ENCODE peak calls at places on chromosomes 3 and 15, in ten cellular contexts. W is NT2/D1; Z is Peyer's patch; G is mesenchymal stem cell; U is adrenal gland; H is mammary epithelial cell; Y is CD4-positive, CD25-positive, alpha-beta regulatory T cell; E is lung; M is kidney; B is right atrium auricular region. A is an unnamed sample. For H3K9me3, the result is how much of the 10 kb centered on the place peaks cover.

GRCh38 chr3:44058022-44058867 is 183.4 kb upstream of the TOPAZ1 start:
- DNase-seq in H (peak), E (no peak), Y (no peak), W (no peak), B (no peak), Z (peak), M (peak), G (peak), U (no peak), A (no peak)

GRCh38 chr15:49789436-49789835 is 168.6 kb downstream of the DTWD1 start:
- DNase-seq in U (no peak), H (no peak), E (no peak), M (no peak), Z (no peak), Y (no peak), B (no peak), G (no peak), W (no peak), A (no peak)

GRCh38 chr3:143465638-143466037 is 346.1 kb downstream of the CHST2 start:
- DNase-seq in Z (no peak), W (no peak), H (no peak), G (no peak), B (no peak), E (no peak), M (no peak), U (no peak), Y (no peak), A (no peak)

GRCh38 chr3:66401578-66402382 is 99.0 kb downstream of the LRIG1 start:
- DNase-seq in U (no peak), W (no peak), Z (no peak), G (no peak), E (no peak), M (no peak), B (no peak), H (no peak), Y (no peak), A (no peak)

GRCh38 chr3:123275691-123276090 is 73.9 kb downstream of the SEC22A start:
- DNase-seq in G (no peak), Z (no peak), W (no peak), E (no peak), H (no peak), M (no peak), U (no peak), B (no peak), Y (no peak), A (no peak)

GRCh38 chr15:30882861-30883433 is 20.8 kb upstream of the FAN1 start:
- DNase-seq in G (no peak), M (no peak), H (no peak), E (no peak), B (no peak), U (no peak), Z (no peak), W (no peak), Y (no peak), A (no peak)

GRCh38 chr3:151403246-151403645 is 18.7 kb upstream of the P2RY12 start:
- DNase-seq in G (no peak), B (no peak), Z (no peak), H (peak), W (no peak), Y (no peak), U (no peak), M (no peak), E (no peak), A (no peak)

GRCh38 chr3:194224536-194224935 is 88.6 kb downstream of the HES1 start:
- DNase-seq in W (no peak), H (no peak), Z (no peak), B (peak), U (no peak), Y (no peak), G (no peak), E (no peak), M (no peak), A (no peak)

GRCh38 chr3:174821477-174821876 is 37.7 kb upstream of the NAALADL2 start:
- DNase-seq in E (no peak), B (no peak), U (no peak), M (no peak), W (no peak), Y (no peak), G (peak), Z (no peak), H (no peak), A (no peak)

GRCh38 chr15:49301562-49301961 is 121.5 kb upstream of the FGF7 start:
- DNase-seq in W (no peak), Z (no peak), G (no peak), Y (no peak), B (no peak), U (no peak), E (no peak), H (peak), M (no peak), A (no peak)

GRCh38 chr15:39782441-39783138 is at the start of gene FSIP1:
- DNase-seq in Z (peak), B (peak), U (peak), M (peak), Y (peak), E (peak), W (peak), G (peak), H (peak), A (peak)

GRCh38 chr3:197006446-197006845 is 23.2 kb downstream of the MELTF start:
- DNase-seq in Z (no peak), B (no peak), H (no peak), W (no peak), E (no peak), U (no peak), G (no peak), M (peak), Y (no peak), A (no peak)

GRCh38 chr3:132161608-132162007 is 126.8 kb upstream of the CPNE4 start:
- DNase-seq in B (no peak), W (no peak), U (no peak), E (no peak), Y (no peak), Z (no peak), G (no peak), H (no peak), M (no peak), A (no peak)

GRCh38 chr3:34683851-34684250 is 885.4 kb downstream of the PDCD6IP start:
- DNase-seq in Y (no peak), U (peak), W (peak), Z (peak), G (peak), M (no peak), B (peak), E (peak), H (peak), A (no peak)

GRCh38 chr3:66588340-66588847 is 87.6 kb upstream of the LRIG1 start:
- DNase-seq in M (no peak), W (no peak), H (peak), U (no peak), Y (no peak), B (no peak), G (peak), E (no peak), Z (no peak), A (no peak)

GRCh38 chr15:39455502-39455991 is 125.3 kb upstream of the THBS1 start:
- DNase-seq in Y (no peak), B (no peak), Z (no peak), E (no peak), U (no peak), W (no peak), M (no peak), H (peak), G (peak), A (no peak)

GRCh38 chr3:161977063-161977462 is 480.5 kb downstream of the OTOL1 start:
- DNase-seq in W (no peak), M (no peak), B (no peak), G (peak), Y (no peak), E (no peak), U (no peak), H (peak), Z (no peak), A (no peak)

GRCh38 chr3:127588675-127589577 is 1.6 kb downstream of the TPRA1 start:
- DNase-seq in Z (no peak), B (no peak), W (no peak), H (peak), U (no peak), E (no peak), G (peak), Y (no peak), M (no peak), A (no peak)

GRCh38 chr15:79897380-79897678 is 515 bp upstream of the MTHFS start:
- DNase-seq in G (no peak), H (no peak), Y (no peak), U (no peak), W (no peak), Z (no peak), E (no peak), M (no peak), B (no peak), A (no peak)

GRCh38 chr15:65896231-65896630 is 26.9 kb downstream of the RAB11A start:
- DNase-seq in U (no peak), M (no peak), E (no peak), G (no peak), Z (no peak), W (no peak), B (no peak), H (no peak), Y (no peak), A (no peak)

GRCh38 chr15:45535486-45536042 is 13.0 kb upstream of the SLC30A4 start:
- DNase-seq in E (no peak), G (no peak), Z (no peak), B (no peak), U (no peak), Y (no peak), W (no peak), M (no peak), H (no peak), A (no peak)

GRCh38 chr3:124137264-124137663 is 145.3 kb upstream of the ROPN1 start:
- DNase-seq in W (no peak), H (peak), U (no peak), Y (no peak), M (no peak), E (no peak), B (no peak), Z (no peak), G (no peak), A (no peak)

GRCh38 chr3:137509354-137510045 is 254.6 kb upstream of the SOX14 start:
- DNase-seq in M (no peak), H (no peak), Y (no peak), G (no peak), Z (no peak), E (no peak), W (no peak), U (no peak), B (no peak), A (no peak)

GRCh38 chr3:132556467-132557159 is 40.5 kb upstream of the ACKR4 start:
- DNase-seq in M (no peak), H (no peak), U (no peak), W (no peak), B (no peak), Y (no peak), E (no peak), Z (no peak), G (no peak), A (no peak)

GRCh38 chr3:108333951-108334350 is 37.6 kb downstream of the HHLA2 start:
- DNase-seq in M (no peak), U (no peak), E (no peak), H (no peak), Z (no peak), G (no peak), W (no peak), Y (no peak), B (no peak), A (no peak)

GRCh38 chr3:99855900-99856299 is 38.2 kb downstream of the CMSS1 start:
- DNase-seq in H (no peak), G (no peak), Z (no peak), M (no peak), E (no peak), Y (no peak), W (no peak), U (no peak), B (no peak), A (no peak)

GRCh38 chr15:63462053-63462452 is 42.3 kb upstream of the USP3 start:
- DNase-seq in Y (no peak), G (peak), H (no peak), E (no peak), Z (no peak), M (no peak), B (no peak), W (no peak), U (no peak), A (no peak)

GRCh38 chr3:160951677-160952487 is 153.3 kb downstream of the B3GALNT1 start:
- DNase-seq in Y (no peak), G (no peak), H (no peak), E (no peak), B (no peak), M (no peak), Z (no peak), W (no peak), U (no peak), A (no peak)

GRCh38 chr3:23653647-23654525 is 151.9 kb upstream of the UBE2E1 start:
- DNase-seq in W (no peak), Z (no peak), B (no peak), H (no peak), G (no peak), M (no peak), E (no peak), Y (no peak), U (no peak), A (no peak)

GRCh38 chr3:27326211-27326948 is 42.8 kb downstream of the NEK10 start:
- DNase-seq in Z (no peak), G (peak), H (peak), E (no peak), B (no peak), Y (no peak), W (no peak), U (peak), M (no peak), A (no peak)

GRCh38 chr15:58641660-58642059 is 107.8 kb downstream of the ADAM10 start:
- DNase-seq in Z (no peak), H (no peak), M (no peak), U (no peak), E (no peak), W (no peak), B (no peak), G (no peak), Y (no peak), A (no peak)

GRCh38 chr15:63677778-63678177 is 80.6 kb downstream of the FBXL22 start:
- DNase-seq in B (peak), W (no peak), M (no peak), G (no peak), Y (no peak), E (peak), U (peak), Z (peak), H (no peak), A (no peak)

GRCh38 chr3:18423401-18424212 is 1.5 kb downstream of the SATB1 start:
- DNase-seq in B (peak), U (peak), E (no peak), Y (peak), H (peak), Z (peak), M (peak), W (no peak), G (peak), A (no peak)

GRCh38 chr15:77904436-77904821 is 173.1 kb downstream of the TBC1D2B start:
- DNase-seq in Y (no peak), B (no peak), W (no peak), U (no peak), E (no peak), G (no peak), Z (peak), H (no peak), M (peak), A (no peak)

GRCh38 chr3:127953092-127953491 is 38.1 kb downstream of the KBTBD12 start:
- DNase-seq in E (no peak), Y (no peak), M (no peak), B (no peak), Z (no peak), G (peak), H (no peak), W (no peak), U (no peak), A (no peak)

GRCh38 chr3:173617490-173617889 is 219.9 kb downstream of the NLGN1 start:
- DNase-seq in M (peak), B (no peak), U (no peak), Z (no peak), Y (no peak), E (peak), W (no peak), H (no peak), G (no peak), A (no peak)

GRCh38 chr15:95620934-95621579 is 709.4 kb upstream of the NR2F2 start:
- DNase-seq in M (no peak), Z (no peak), U (no peak), H (peak), W (no peak), B (no peak), E (no peak), Y (no peak), G (peak), A (no peak)
- H3K9me3 ChIP-seq in M (under half), Z (under half), U (under half), H (under half), W (under half), B (under half), E (under half), Y (under half), G (under half), A (under half)

DNA sequence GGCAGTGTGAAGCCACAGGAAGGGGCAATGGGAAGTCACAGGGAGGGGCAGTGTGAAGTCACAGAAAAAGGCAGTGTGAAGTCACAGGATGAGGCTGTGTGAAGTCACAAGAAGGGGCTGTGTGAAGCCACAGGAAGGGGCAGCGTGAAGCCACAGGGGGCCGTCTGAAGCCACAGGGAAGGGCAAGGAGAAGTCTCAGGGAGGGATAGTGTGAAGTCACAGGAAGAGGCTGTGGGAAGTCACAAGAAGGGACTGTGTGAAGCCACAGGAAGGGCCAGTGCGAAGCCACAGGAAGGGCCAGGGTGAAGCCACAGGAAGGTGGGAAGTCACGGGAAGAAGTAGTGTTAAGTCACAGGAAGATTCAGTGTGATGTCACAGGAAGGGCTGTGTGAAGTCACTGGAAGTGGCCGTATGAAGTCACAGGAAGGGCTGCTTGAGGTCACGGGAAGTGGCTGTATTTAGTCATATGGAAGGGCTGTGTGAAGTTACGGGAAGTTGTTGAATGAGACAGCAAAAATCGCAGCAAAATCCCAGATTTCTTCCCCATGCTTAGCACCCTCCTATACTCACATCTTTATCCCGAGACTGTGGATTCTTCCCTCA is 38.6 kb downstream of the GASK1A start:
- DNase-seq in G (no peak), E (no peak), M (no peak), U (no peak), Y (no peak), B (no peak), H (no peak), Z (no peak), W (no peak), A (no peak)
- H3K9me3 ChIP-seq in G (under half), E (under half), M (under half), U (under half), Y (under half), B (under half), H (under half), Z (under half), W (half or more), A (under half)

DNA sequence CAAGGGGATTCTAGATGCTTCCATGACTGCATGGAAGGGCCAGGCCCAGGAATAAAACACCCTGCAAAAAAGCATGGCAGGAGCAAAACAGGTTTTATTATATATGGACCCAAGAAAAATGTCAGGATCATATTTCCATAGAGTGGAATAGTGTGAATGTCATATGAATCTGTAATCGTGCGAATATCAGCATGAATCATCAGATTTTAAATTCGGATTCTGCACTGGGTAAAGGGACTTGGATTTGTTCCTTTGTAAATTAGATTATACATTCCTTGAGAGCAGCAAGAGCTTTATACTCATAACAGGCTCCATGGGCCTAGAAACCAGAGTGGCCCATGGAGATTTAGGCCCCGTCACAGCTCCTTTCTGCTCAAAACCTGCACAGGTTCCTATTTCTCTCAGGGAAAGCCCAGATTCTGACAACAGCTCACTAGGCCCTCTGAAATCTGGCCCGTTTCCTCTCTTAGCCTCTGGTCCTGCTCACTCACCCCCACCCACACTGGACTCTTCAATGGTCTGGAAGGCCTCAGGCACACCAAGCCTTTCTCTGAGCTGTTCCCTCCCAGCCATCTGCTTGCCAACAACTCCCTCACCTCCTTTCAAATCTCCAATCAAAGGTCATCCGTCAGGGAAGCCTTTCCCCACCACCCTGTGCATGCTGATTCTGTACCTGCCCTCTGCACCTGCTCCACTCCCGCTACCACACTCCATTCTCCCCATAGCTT is 76.0 kb downstream of the FEM1B start:
- DNase-seq in Y (no peak), G (no peak), Z (no peak), M (no peak), U (no peak), B (no peak), H (no peak), W (no peak), E (no peak), A (no peak)
- H3K9me3 ChIP-seq in Y (under half), G (under half), Z (under half), M (under half), U (under half), B (under half), H (under half), W (under half), E (under half), A (under half)

GRCh38 chr3:171850324-171850697 is 7.2 kb downstream of the TMEM212 start:
- DNase-seq in E (no peak), U (no peak), G (no peak), H (no peak), Z (no peak), B (no peak), W (no peak), M (no peak), Y (no peak), A (no peak)

GRCh38 chr3:171854649-171855305 is 11.6 kb downstream of the TMEM212 start:
- DNase-seq in Z (no peak), B (no peak), M (no peak), W (no peak), U (no peak), H (no peak), E (no peak), G (no peak), Y (no peak), A (no peak)

GRCh38 chr3:171849632-171850323 is 6.6 kb downstream of the TMEM212 start:
- DNase-seq in Z (no peak), G (no peak), M (no peak), E (no peak), U (no peak), B (no peak), W (no peak), H (no peak), Y (no peak), A (no peak)

GRCh38 chr3:171850968-171851600 is 7.9 kb downstream of the TMEM212 start:
- DNase-seq in G (no peak), W (no peak), M (no peak), Z (no peak), U (no peak), H (no peak), Y (no peak), B (no peak), E (no peak), A (no peak)

DNA sequence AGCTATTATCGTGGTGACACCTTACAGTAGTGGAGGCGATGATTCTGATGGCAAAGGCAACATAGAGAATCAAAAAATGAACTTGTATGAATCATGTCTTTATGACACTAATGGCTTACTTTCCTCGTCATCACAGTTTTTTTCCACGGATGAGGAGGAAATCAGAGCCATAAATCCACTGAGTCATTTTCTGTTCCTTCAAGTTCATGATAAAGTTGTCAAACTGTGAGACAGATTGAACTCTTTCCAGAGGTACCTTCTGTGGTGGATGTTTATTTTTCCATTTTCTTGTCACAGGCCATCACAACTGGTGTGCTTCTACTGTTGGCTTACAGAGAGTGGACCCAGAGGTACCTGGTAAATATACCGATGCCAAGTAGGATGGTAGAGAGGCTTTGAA is 8.5 kb downstream of the TMEM212 start:
- DNase-seq in U (peak), G (peak), H (no peak), Y (no peak), Z (no peak), W (no peak), B (no peak), E (no peak), M (no peak), A (no peak)
- H3K9me3 ChIP-seq in U (under half), G (under half), H (under half), Y (under half), Z (under half), W (under half), B (under half), E (under half), M (under half), A (under half)

GRCh38 chr15:70262171-70262570 is 164.5 kb upstream of the TLE3 start:
- DNase-seq in G (no peak), B (no peak), U (no peak), E (no peak), M (no peak), Z (no peak), H (no peak), W (no peak), Y (no peak), A (no peak)
- H3K9me3 ChIP-seq in G (under half), B (under half), U (under half), E (under half), M (under half), Z (under half), H (under half), W (under half), Y (under half), A (under half)

GRCh38 chr3:58946875-58947274 is 103.0 kb downstream of the CFAP20DC start:
- DNase-seq in E (no peak), Z (no peak), G (no peak), B (no peak), W (no peak), H (no peak), U (no peak), M (no peak), Y (no peak), A (no peak)
- H3K9me3 ChIP-seq in E (under half), Z (under half), G (under half), B (under half), W (under half), H (under half), U (under half), M (under half), Y (under half), A (under half)

GRCh38 chr15:27592036-27592725 is 506.9 kb downstream of the OCA2 start:
- DNase-seq in H (no peak), Y (no peak), B (no peak), W (no peak), G (no peak), E (no peak), U (no peak), M (no peak), Z (no peak), A (no peak)
- H3K9me3 ChIP-seq in H (under half), Y (under half), B (under half), W (under half), G (under half), E (under half), U (under half), M (under half), Z (under half), A (under half)

A was measured in T-helper 17 cell.